ENCODE peak calls at places on chromosomes 1 and 21, in nine cellular contexts. I, Y, A, M, W, B, E, S and G are unnamed samples.

GRCh38 chr1:150484431-150484830 is 2.8 kb upstream of the TARS2 start:
- DNase-seq in M (no peak), E (no peak), I (no peak), B (peak; percentile 23), W (no peak), A (no peak), Y (no peak), S (no peak), G (no peak)

GRCh38 chr1:34688358-34688757 is 66.5 kb upstream of the GJB5 start:
- DNase-seq in Y (peak; percentile 35), B (peak; percentile 36), M (no peak), A (no peak), I (no peak), E (peak; percentile 79), S (peak; percentile 51), W (no peak), G (no peak)

GRCh38 chr1:112633628-112634027 is 14.0 kb downstream of the CAPZA1 start:
- DNase-seq in B (no peak), W (no peak), Y (no peak), M (no peak), A (no peak), E (no peak), S (no peak), I (peak; percentile 59), G (no peak)

GRCh38 chr1:214259353-214259982 is 21.5 kb upstream of the SMYD2 start:
- DNase-seq in E (no peak), S (no peak), A (no peak), Y (no peak), B (peak; percentile 83), M (no peak), W (no peak), I (no peak), G (no peak)

GRCh38 chr1:184078564-184079107 is 27.1 kb downstream of the TSEN15 start:
- DNase-seq in A (no peak), E (no peak), Y (no peak), W (no peak), B (no peak), I (no peak), S (no peak), M (no peak), G (no peak)

GRCh38 chr21:33359446-33359845 is 34.7 kb downstream of the IFNAR1 start:
- DNase-seq in S (no peak), A (no peak), E (no peak), W (no peak), Y (no peak), M (no peak), B (no peak), I (no peak), G (no peak)

GRCh38 chr21:43611598-43612369 is 47.5 kb downstream of the HSF2BP start:
- DNase-seq in E (peak; percentile 84), S (peak; percentile 71), W (no peak), I (peak; percentile 24), Y (peak; percentile 56), A (peak; percentile 73), M (no peak), B (peak; percentile 37), G (no peak)

GRCh38 chr1:174746024-174746808 is 253.5 kb upstream of the CACYBP start:
- DNase-seq in B (no peak), E (no peak), W (no peak), M (no peak), Y (peak; percentile 35), S (no peak), I (peak; percentile 41), A (no peak), G (no peak)

GRCh38 chr1:152356736-152357135 is 3.1 kb downstream of the FLG2 start:
- DNase-seq in B (no peak), A (no peak), W (no peak), S (no peak), I (no peak), M (no peak), Y (no peak), E (no peak), G (no peak)

GRCh38 chr1:116309090-116309870 is 63.8 kb upstream of the ATP1A1 start:
- DNase-seq in Y (no peak), W (no peak), I (no peak), E (no peak), S (no peak), M (no peak), A (no peak), B (peak; percentile 24), G (no peak)

GRCh38 chr1:3162483-3162882 is 93.5 kb downstream of the PRDM16 start:
- DNase-seq in Y (no peak), W (no peak), E (no peak), M (no peak), A (no peak), I (no peak), B (no peak), S (no peak), G (no peak)

GRCh38 chr21:34553199-34553952 is 41.4 kb upstream of the KCNE1 start:
- DNase-seq in A (no peak), M (no peak), B (peak; percentile 88), Y (no peak), W (no peak), I (no peak), E (no peak), S (no peak), G (no peak)

GRCh38 chr1:73593379-73593778 is 604.6 kb downstream of the LRRIQ3 start:
- DNase-seq in S (peak; percentile 58), B (peak; percentile 71), I (no peak), W (no peak), Y (no peak), E (peak; percentile 50), M (no peak), A (no peak), G (no peak)

GRCh38 chr1:107829083-107829771 is 135.8 kb downstream of the VAV3 start:
- DNase-seq in B (peak; percentile 82), S (no peak), W (no peak), A (no peak), Y (peak; percentile 52), M (no peak), E (no peak), I (no peak), G (no peak)

GRCh38 chr1:163248064-163248463 is 45.3 kb upstream of the RGS5 start:
- DNase-seq in W (no peak), S (no peak), E (no peak), Y (no peak), M (no peak), B (no peak), A (no peak), I (no peak), G (no peak)

GRCh38 chr1:47838562-47839459 is 158.4 kb downstream of the TRABD2B start:
- DNase-seq in B (no peak), M (no peak), I (no peak), W (no peak), Y (no peak), S (no peak), A (no peak), E (peak; percentile 34), G (no peak)

GRCh38 chr1:26315874-26316850 is 1.6 kb upstream of the CD52 start:
- DNase-seq in Y (no peak), B (no peak), I (no peak), M (no peak), S (no peak), E (no peak), A (no peak), W (no peak), G (no peak)

GRCh38 chr1:8481650-8482380 is 163.9 kb downstream of the SLC45A1 start:
- DNase-seq in W (no peak), I (no peak), B (no peak), M (no peak), E (no peak), Y (no peak), S (no peak), A (no peak), G (no peak)

GRCh38 chr1:234998174-234998741 is 130.4 kb downstream of the TOMM20 start:
- DNase-seq in I (no peak), S (peak; percentile 83), W (no peak), M (no peak), B (peak; percentile 88), Y (no peak), A (no peak), E (peak; percentile 89), G (no peak)

GRCh38 chr21:45304945-45305344 is 17.2 kb upstream of the POFUT2 start:
- DNase-seq in B (no peak), S (no peak), E (no peak), A (no peak), I (no peak), Y (no peak), W (peak; percentile 33), M (no peak), G (no peak)

GRCh38 chr1:219568728-219569127 is 44.2 kb downstream of the ZC3H11B start:
- DNase-seq in S (no peak), I (no peak), A (no peak), Y (no peak), E (no peak), B (peak; percentile 12), M (no peak), W (no peak), G (no peak)

GRCh38 chr1:30572192-30572591 is 151.2 kb downstream of the MATN1 start:
- DNase-seq in B (peak; percentile 9), M (no peak), S (no peak), E (no peak), Y (no peak), A (no peak), I (no peak), W (no peak), G (no peak)

GRCh38 chr1:85815906-85816305 is 107.7 kb upstream of the ZNHIT6 start:
- DNase-seq in W (no peak), E (no peak), S (no peak), B (no peak), I (no peak), Y (no peak), A (no peak), M (no peak), G (no peak)

GRCh38 chr21:35039595-35040291 is 9.4 kb downstream of the RUNX1 start:
- DNase-seq in A (no peak), Y (no peak), W (no peak), E (no peak), I (no peak), S (no peak), B (no peak), M (no peak), G (no peak)

GRCh38 chr1:207848234-207848633 is 62.7 kb downstream of the CD34 start:
- DNase-seq in B (peak; percentile 95), E (peak; percentile 86), I (no peak), M (no peak), W (no peak), A (no peak), S (peak; percentile 64), Y (no peak), G (peak; percentile 80)

GRCh38 chr1:220680085-220680687 is 10.0 kb upstream of the C1orf115 start:
- DNase-seq in W (no peak), Y (peak; percentile 58), A (peak; percentile 31), E (no peak), S (peak; percentile 37), B (peak; percentile 41), M (no peak), I (peak; percentile 20), G (peak; percentile 20)

GRCh38 chr1:17531343-17531681 is 8.2 kb upstream of the ARHGEF10L start:
- DNase-seq in S (no peak), E (no peak), W (no peak), I (no peak), Y (no peak), A (no peak), B (no peak), M (no peak), G (no peak)

GRCh38 chr21:22892757-22893156 is 1894.5 kb downstream of the NCAM2 start:
- DNase-seq in A (no peak), I (no peak), W (no peak), B (no peak), E (no peak), S (no peak), M (no peak), Y (no peak), G (no peak)